ENCODE peak calls at places on chromosomes 13 and 19, in nine cellular contexts. D is A549, B is heart left ventricle, U is upper lobe of right lung, G is ascending aorta, O is lung, N is left ventricle myocardium inferior, K is adrenal gland, I is psoas muscle. M is an unnamed sample.

GRCh38 chr19:38144667-38145066 is 79.4 kb downstream of the DPF1 start:
- DNase-seq in K (no peak), U (no peak), B (no peak), I (no peak), D (no peak), G (no peak), N (no peak), O (no peak), M (no peak)

GRCh38 chr19:15123900-15124299 is 16.7 kb downstream of the SYDE1 start:
- DNase-seq in U (no peak), I (peak), K (peak), N (peak), O (no peak), D (no peak), G (no peak), B (peak), M (peak)

GRCh38 chr19:1000095-1000494 is at the start of gene GRIN3B:
- DNase-seq in K (no peak), D (peak), B (peak), O (peak), U (peak), I (peak), G (no peak), N (no peak), M (no peak)

GRCh38 chr13:51729853-51730553 is 74.0 kb downstream of the DHRS12 start:
- DNase-seq in K (peak), D (peak), N (no peak), U (no peak), O (no peak), B (no peak), G (peak), I (peak), M (no peak)

GRCh38 chr13:35760678-35761308 is 284.3 kb upstream of the MAB21L1 start:
- DNase-seq in N (no peak), D (no peak), O (no peak), I (no peak), U (no peak), K (no peak), B (no peak), G (no peak), M (no peak)

GRCh38 chr19:5338661-5339469 is 1.7 kb downstream of the PTPRS start:
- DNase-seq in B (no peak), G (no peak), N (no peak), K (no peak), O (no peak), D (no peak), U (no peak), I (no peak), M (peak)

GRCh38 chr19:11697284-11697855 is 41.4 kb downstream of the ZNF823 start:
- DNase-seq in I (no peak), D (no peak), O (no peak), G (no peak), B (no peak), U (no peak), K (no peak), N (no peak), M (no peak)

GRCh38 chr19:5436101-5436947 is 18.9 kb upstream of the ZNRF4 start:
- DNase-seq in B (no peak), U (no peak), N (no peak), O (no peak), K (peak), G (no peak), I (no peak), D (peak), M (peak)

GRCh38 chr13:60090579-60090978 is 73.1 kb downstream of the DIAPH3 start:
- DNase-seq in B (no peak), K (no peak), U (no peak), D (no peak), O (no peak), G (no peak), I (no peak), N (no peak), M (no peak)

GRCh38 chr13:39462456-39462855 is 140.5 kb downstream of the LHFPL6 start:
- DNase-seq in D (no peak), O (peak), B (no peak), N (no peak), K (no peak), I (no peak), G (no peak), U (no peak), M (no peak)

GRCh38 chr13:31073859-31074718 is 87.6 kb downstream of the HSPH1 start:
- DNase-seq in U (no peak), K (no peak), O (no peak), G (no peak), D (no peak), B (no peak), N (no peak), I (no peak), M (no peak)

GRCh38 chr19:47258895-47259555 is 2.7 kb downstream of the CCDC9 start:
- DNase-seq in G (no peak), U (no peak), D (no peak), O (no peak), K (peak), I (no peak), B (no peak), N (no peak), M (no peak)

GRCh38 chr19:29967623-29968022 is 25.6 kb downstream of the URI1 start:
- DNase-seq in D (no peak), I (no peak), O (no peak), N (no peak), B (no peak), K (no peak), U (no peak), G (no peak), M (no peak)

GRCh38 chr13:38735655-38736440 is 49.0 kb downstream of the FREM2 start:
- DNase-seq in K (no peak), D (no peak), B (no peak), O (no peak), I (no peak), N (no peak), U (no peak), G (no peak), M (no peak)

GRCh38 chr19:5775668-5776309 is 8.8 kb downstream of the PRR22 start:
- DNase-seq in I (no peak), O (no peak), K (no peak), D (peak), B (no peak), U (no peak), N (no peak), G (no peak), M (no peak)

GRCh38 chr19:53662209-53662608 is 30.4 kb downstream of the DPRX start:
- DNase-seq in B (no peak), I (no peak), O (no peak), K (no peak), G (no peak), U (no peak), D (no peak), N (no peak), M (no peak)

GRCh38 chr13:57748096-57748495 is 116.6 kb downstream of the PCDH17 start:
- DNase-seq in N (no peak), G (no peak), K (no peak), O (no peak), B (no peak), I (no peak), U (no peak), D (no peak), M (no peak)

GRCh38 chr13:88764103-88764502 is 1092.9 kb downstream of the SLITRK5 start:
- DNase-seq in B (no peak), I (no peak), N (no peak), O (no peak), U (no peak), G (no peak), K (no peak), D (no peak), M (no peak)

GRCh38 chr13:51249767-51250741 is 27.9 kb downstream of the FAM124A start:
- DNase-seq in D (no peak), O (no peak), I (no peak), U (no peak), G (no peak), B (no peak), N (no peak), K (no peak), M (no peak)

GRCh38 chr13:105920375-105920774 is 615.1 kb downstream of the EFNB2 start:
- DNase-seq in U (no peak), B (no peak), D (peak), O (no peak), G (no peak), N (no peak), K (no peak), I (no peak), M (no peak)

GRCh38 chr19:28012361-28012760 is 1200.6 kb downstream of the UQCRFS1 start:
- DNase-seq in B (no peak), G (no peak), N (no peak), U (no peak), O (no peak), D (no peak), I (no peak), K (no peak), M (no peak)

GRCh38 chr19:16228637-16229321 is 31.1 kb downstream of the AP1M1 start:
- DNase-seq in D (no peak), G (no peak), O (no peak), N (no peak), U (peak), B (no peak), K (no peak), I (no peak), M (no peak)

GRCh38 chr13:21879263-21879914 is 208.5 kb downstream of the FGF9 start:
- DNase-seq in G (no peak), K (no peak), N (no peak), D (peak), O (peak), B (no peak), U (no peak), I (no peak), M (no peak)

GRCh38 chr13:102878491-102878890 is 32.7 kb downstream of the ERCC5 start:
- DNase-seq in K (no peak), U (no peak), G (no peak), B (no peak), O (no peak), D (no peak), N (no peak), I (no peak), M (no peak)

GRCh38 chr19:38252935-38253691 is 3.1 kb downstream of the PPP1R14A start:
- DNase-seq in G (peak), O (no peak), N (peak), B (peak), K (peak), I (peak), U (no peak), D (no peak), M (peak)

GRCh38 chr13:75432045-75432444 is 49.9 kb downstream of the TBC1D4 start:
- DNase-seq in K (no peak), D (peak), U (no peak), G (no peak), N (no peak), O (no peak), B (no peak), I (no peak), M (no peak)

GRCh38 chr19:442085-442484 is 18.7 kb downstream of the SHC2 start:
- DNase-seq in O (no peak), G (no peak), K (no peak), B (no peak), I (no peak), N (no peak), D (no peak), U (no peak), M (no peak)

GRCh38 chr13:46142692-46143238 is 37.9 kb upstream of the CPB2 start:
- DNase-seq in N (no peak), G (no peak), O (no peak), B (no peak), U (no peak), K (no peak), D (peak), I (no peak), M (no peak)

GRCh38 chr19:33826521-33826920 is 29.9 kb downstream of the KCTD15 start:
- DNase-seq in G (no peak), N (no peak), U (peak), K (no peak), B (peak), D (no peak), O (no peak), I (no peak), M (no peak)

GRCh38 chr19:48424694-48425219 is 21.0 kb upstream of the GRWD1 start:
- DNase-seq in G (no peak), N (no peak), I (no peak), U (no peak), D (peak), O (no peak), K (no peak), B (no peak), M (no peak)

GRCh38 chr19:39544201-39544903 is 4.4 kb upstream of the EID2 start:
- DNase-seq in I (no peak), B (no peak), K (no peak), U (no peak), N (no peak), O (no peak), G (no peak), D (no peak), M (no peak)

GRCh38 chr13:114148521-114148855 is 16.1 kb upstream of the RASA3 start:
- DNase-seq in G (no peak), O (no peak), N (no peak), U (peak), D (no peak), B (no peak), K (peak), I (no peak), M (no peak)

GRCh38 chr13:53507741-53508140 is 479.1 kb downstream of the OLFM4 start:
- DNase-seq in K (no peak), B (no peak), D (no peak), U (no peak), O (no peak), I (no peak), G (no peak), N (no peak), M (no peak)

GRCh38 chr13:30963794-30964193 is 31.3 kb downstream of the TEX26 start:
- DNase-seq in D (no peak), U (no peak), O (peak), K (no peak), N (no peak), G (no peak), I (no peak), B (no peak), M (no peak)

GRCh38 chr19:33266971-33267484 is 35.3 kb downstream of the CEBPA start:
- DNase-seq in I (no peak), B (no peak), G (no peak), K (no peak), U (no peak), N (no peak), O (no peak), D (no peak), M (no peak)

GRCh38 chr19:1254081-1254527 is 5.7 kb downstream of the MIDN start:
- DNase-seq in D (no peak), O (no peak), K (peak), U (peak), N (no peak), G (no peak), B (no peak), I (peak), M (peak)

GRCh38 chr13:86002921-86003488 is 203.8 kb upstream of the SLITRK6 start:
- DNase-seq in G (no peak), I (no peak), O (no peak), N (no peak), B (no peak), K (no peak), U (no peak), D (no peak), M (no peak)

DNA sequence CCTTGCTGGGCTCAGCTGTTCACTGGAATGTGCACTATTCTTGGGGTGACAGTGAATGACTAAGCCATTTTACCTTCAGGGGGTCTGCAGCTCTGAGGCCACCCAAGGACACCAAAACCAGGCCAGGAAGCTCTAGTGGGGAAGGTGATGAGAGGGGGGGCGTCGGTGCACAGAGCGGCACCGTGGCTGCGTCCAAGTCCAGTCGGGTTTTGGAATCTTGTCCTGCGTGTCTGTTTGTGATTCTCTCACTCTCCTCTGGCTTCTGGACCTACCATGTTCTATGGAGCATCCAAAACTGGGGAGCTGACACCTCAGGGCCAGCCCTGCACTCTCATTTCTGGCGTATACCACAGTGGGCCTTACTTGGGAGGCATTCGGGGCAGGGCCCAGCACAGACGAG is 92.1 kb downstream of the RGCC start:
- DNase-seq in I (no peak), D (no peak), K (no peak), O (no peak), B (no peak), U (no peak), G (no peak), N (no peak), M (no peak)
- H3K4me3 ChIP-seq in I (no peak), D (no peak), K (no peak), O (no peak), B (no peak), U (no peak), G (no peak), N (no peak), M (no peak)

DNA sequence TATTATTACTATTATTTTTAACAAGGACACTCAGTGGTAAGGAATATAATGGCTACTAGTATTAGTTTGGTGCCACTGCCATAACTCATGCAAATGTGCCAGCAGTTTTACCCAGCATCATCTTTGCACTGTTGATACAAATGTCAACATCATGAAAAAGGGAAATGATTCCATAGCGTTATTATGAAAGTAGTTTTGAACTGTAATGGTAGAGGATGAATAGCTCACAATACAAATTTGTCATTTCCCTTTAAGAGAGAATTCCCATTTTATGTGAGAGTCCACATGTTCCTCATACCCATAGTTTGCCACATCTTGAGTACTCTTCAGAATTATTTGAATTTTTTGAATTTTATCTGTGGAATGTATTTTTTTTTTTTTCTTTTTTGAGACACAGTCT is 2.8 kb downstream of the BRCA2 start:
- DNase-seq in B (no peak), U (no peak), I (no peak), N (no peak), O (no peak), G (no peak), K (no peak), D (no peak), M (no peak)
- H3K27ac ChIP-seq in B (no peak), U (no peak), I (no peak), N (no peak), O (no peak), G (no peak), K (no peak), D (no peak), M (no peak)

GRCh38 chr13:64529874-64530485 is 2700.2 kb downstream of the PCDH9 start:
- DNase-seq in G (no peak), N (no peak), I (no peak), B (no peak), O (no peak), U (no peak), K (no peak), D (peak), M (no peak)
- TF ChIP-seq CTCF in G (peak), N (peak), I (no peak), B (peak), O (no peak), U (peak), K (peak), D (peak), M (peak)

GRCh38 chr13:49298903-49299605 is 51.3 kb downstream of the CDADC1 start:
- DNase-seq in K (no peak), B (no peak), G (no peak), N (no peak), O (no peak), U (no peak), D (no peak), I (no peak), M (no peak)

GRCh38 chr13:49302222-49302621 is 54.5 kb downstream of the CDADC1 start:
- DNase-seq in N (no peak), D (no peak), B (no peak), O (no peak), U (no peak), G (no peak), K (no peak), I (no peak), M (no peak)

GRCh38 chr13:49303533-49304252 is 56.0 kb downstream of the CDADC1 start:
- DNase-seq in G (no peak), N (no peak), D (no peak), I (no peak), K (no peak), U (no peak), B (no peak), O (no peak), M (no peak)

GRCh38 chr13:49302817-49303216 is 55.1 kb downstream of the CDADC1 start:
- DNase-seq in G (no peak), D (no peak), O (no peak), U (no peak), I (no peak), K (no peak), N (no peak), B (no peak), M (no peak)

GRCh38 chr13:49300716-49301589 is 53.2 kb downstream of the CDADC1 start:
- DNase-seq in I (peak), K (peak), G (no peak), U (no peak), N (no peak), O (peak), D (peak), B (peak), M (no peak)
- H3K4me3 ChIP-seq in I (peak), K (peak), G (peak), U (peak), N (peak), O (no peak), D (peak), B (peak), M (peak)

DNA sequence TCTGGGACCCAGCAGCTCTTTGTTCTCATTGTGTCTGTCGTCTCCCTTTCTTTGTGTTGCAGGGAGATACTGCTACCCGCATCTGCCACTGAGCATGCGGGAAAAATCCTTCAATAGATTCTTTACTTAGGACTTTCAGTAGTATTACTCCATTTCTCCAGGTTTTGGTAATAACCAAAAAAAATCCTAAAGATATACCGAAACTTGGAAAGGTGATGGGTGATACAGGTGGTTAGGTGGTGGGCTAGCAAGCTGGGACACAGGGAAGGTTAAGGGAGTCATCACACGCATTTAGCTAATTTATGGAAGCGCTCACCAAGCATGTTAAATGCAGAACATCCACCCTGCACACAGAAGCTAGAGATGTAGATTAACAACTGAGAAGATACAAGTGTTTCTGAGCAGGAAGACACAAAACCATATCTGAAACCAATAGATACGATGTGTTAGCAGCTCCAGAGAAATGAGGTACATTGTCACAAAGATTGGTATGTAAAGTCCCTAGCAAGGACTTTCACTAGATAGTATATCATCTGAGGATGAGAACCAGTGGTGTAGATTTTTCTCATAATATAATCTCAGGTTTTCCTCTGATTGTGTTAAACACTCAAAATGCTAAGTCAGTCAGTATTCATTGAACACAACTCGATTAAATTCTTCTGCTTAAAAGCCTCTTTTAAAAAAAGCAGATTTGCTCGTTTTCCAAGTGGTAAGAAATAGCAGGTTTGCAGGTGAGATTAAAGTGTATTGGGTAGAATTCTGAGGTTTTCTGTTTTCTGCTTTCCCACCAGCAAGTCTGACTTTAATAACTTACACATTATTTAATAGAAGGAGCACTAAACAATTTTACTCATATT is 1.3 kb upstream of the SLAIN1 start:
- DNase-seq in D (no peak), U (no peak), B (no peak), O (no peak), N (no peak), I (no peak), G (no peak), K (no peak), M (no peak)
- H3K27ac ChIP-seq in D (no peak), U (peak), B (no peak), O (no peak), N (peak), I (no peak), G (peak), K (no peak), M (peak)

GRCh38 chr13:33842207-33842606 is 24.3 kb downstream of the RFC3 start:
- DNase-seq in K (no peak), N (no peak), I (no peak), B (no peak), O (no peak), U (no peak), G (no peak), D (no peak), M (no peak)

GRCh38 chr13:33832872-33833271 is 14.9 kb downstream of the RFC3 start:
- DNase-seq in O (no peak), N (no peak), D (no peak), B (no peak), K (no peak), U (no peak), G (no peak), I (no peak), M (no peak)

GRCh38 chr13:33838567-33839131 is 20.7 kb downstream of the RFC3 start:
- DNase-seq in N (no peak), K (no peak), G (no peak), D (no peak), O (no peak), U (no peak), B (no peak), I (no peak), M (no peak)
- TF ChIP-seq CTCF in N (no peak), K (no peak), G (no peak), D (no peak), O (no peak), U (no peak), B (no peak), I (no peak), M (no peak)

GRCh38 chr19:7879102-7879770 is 5.0 kb upstream of the PRR36 start:
- DNase-seq in K (no peak), N (no peak), O (no peak), I (no peak), G (no peak), D (no peak), U (no peak), B (no peak), M (no peak)
- H3K4me3 ChIP-seq in K (no peak), N (no peak), O (no peak), I (no peak), G (no peak), D (no peak), U (no peak), B (no peak), M (no peak)

GRCh38 chr19:13017306-13018036 is 22.2 kb downstream of the NFIX start:
- DNase-seq in D (no peak), I (no peak), B (no peak), O (no peak), K (no peak), G (no peak), U (no peak), N (no peak), M (no peak)
- H3K27ac ChIP-seq in D (no peak), I (peak), B (peak), O (peak), K (peak), G (peak), U (peak), N (peak), M (peak)

M was measured in dorsolateral prefrontal cortex.